ENCODE peak calls at places on chromosomes 4 and X, in five cellular contexts. S is GM12878, G is esophagus muscularis mucosa, C is heart left ventricle, I is spleen. X is an unnamed sample.

GRCh38 chrX:132257116-132257515 is 37.9 kb upstream of the RAP2C start:
- DNase-seq in C (no peak), I (no peak), G (no peak), S (no peak), X (no peak)

GRCh38 chrX:81261576-81261975 is 59.7 kb downstream of the SH3BGRL start:
- DNase-seq in S (no peak), I (no peak), C (no peak), G (no peak), X (no peak)

GRCh38 chr4:72567821-72568620 is 1.0 kb downstream of the ADAMTS3 start:
- DNase-seq in C (peak), S (no peak), I (peak), G (peak), X (peak)

GRCh38 chr4:14308229-14308651 is 680.7 kb upstream of the BOD1L1 start:
- DNase-seq in G (no peak), C (no peak), S (no peak), I (no peak), X (no peak)

GRCh38 chr4:136748777-136749176 is 783.5 kb downstream of the PCDH18 start:
- DNase-seq in C (no peak), S (no peak), G (no peak), I (no peak), X (no peak)

GRCh38 chrX:38806875-38807601 is 5.8 kb downstream of the MID1IP1 start:
- DNase-seq in S (no peak), C (no peak), G (no peak), I (no peak), X (no peak)

GRCh38 chrX:9610774-9611392 is 146.0 kb downstream of the TBL1X start:
- DNase-seq in S (no peak), I (no peak), C (no peak), G (no peak), X (no peak)

GRCh38 chr4:166838975-166839614 is 395.2 kb downstream of the SPOCK3 start:
- DNase-seq in C (no peak), I (no peak), G (no peak), S (peak), X (no peak)

GRCh38 chr4:5863461-5864113 is 29.3 kb downstream of the CRMP1 start:
- DNase-seq in G (no peak), S (no peak), I (no peak), C (no peak), X (peak)

GRCh38 chr4:7291372-7292135 is 99.2 kb downstream of the SORCS2 start:
- DNase-seq in G (no peak), S (no peak), C (peak), I (no peak), X (no peak)

GRCh38 chrX:49266536-49267445 is 2.3 kb upstream of the FOXP3 start:
- DNase-seq in C (no peak), G (no peak), I (peak), S (no peak), X (no peak)

GRCh38 chrX:150372756-150373155 is 9.6 kb downstream of the MAMLD1 start:
- DNase-seq in S (no peak), C (no peak), G (no peak), I (no peak), X (no peak)

GRCh38 chrX:50903387-50904027 is 7.0 kb upstream of the BMP15 start:
- DNase-seq in G (no peak), S (no peak), I (no peak), C (no peak), X (peak)

GRCh38 chr4:83109480-83110221 is 4.9 kb downstream of the PLAC8 start:
- DNase-seq in S (no peak), I (peak), G (no peak), C (peak), X (no peak)

GRCh38 chr4:17812801-17813200 is 2.0 kb downstream of the NCAPG start:
- DNase-seq in I (no peak), G (no peak), C (no peak), S (no peak), X (no peak)

GRCh38 chr4:7156273-7157139 is 35.8 kb upstream of the SORCS2 start:
- DNase-seq in G (no peak), I (peak), S (no peak), C (peak), X (no peak)

GRCh38 chr4:4610672-4611071 is 68.8 kb upstream of the STX18 start:
- DNase-seq in G (no peak), S (no peak), C (no peak), I (no peak), X (no peak)

GRCh38 chr4:30208731-30209435 is 511.3 kb upstream of the PCDH7 start:
- DNase-seq in C (no peak), I (no peak), S (no peak), G (no peak), X (no peak)

GRCh38 chr4:186296481-186296880 is 30.5 kb downstream of the F11 start:
- DNase-seq in S (no peak), G (no peak), C (no peak), I (no peak), X (no peak)

GRCh38 chrX:119763175-119763574 is 4.8 kb downstream of the SOWAHD start:
- DNase-seq in C (no peak), S (no peak), G (no peak), I (no peak), X (peak)

GRCh38 chr4:921830-922331 is 10.2 kb downstream of the GAK start:
- DNase-seq in I (peak), G (no peak), C (no peak), S (peak), X (no peak)

GRCh38 chrX:67784712-67785111 is 240.9 kb downstream of the AR start:
- DNase-seq in S (no peak), C (no peak), G (no peak), I (no peak), X (no peak)

GRCh38 chr4:10587296-10587695 is 97.3 kb downstream of the CLNK start:
- DNase-seq in I (no peak), C (no peak), G (no peak), S (no peak), X (no peak)

GRCh38 chrX:139298437-139298836 is 232.1 kb upstream of the F9 start:
- DNase-seq in G (no peak), I (no peak), S (no peak), C (no peak), X (no peak)

GRCh38 chr4:13947921-13948320 is 320.4 kb upstream of the BOD1L1 start:
- DNase-seq in C (no peak), G (no peak), I (no peak), S (no peak), X (no peak)

GRCh38 chrX:136147320-136147901 is at the start of gene FHL1:
- DNase-seq in C (peak), S (no peak), G (no peak), I (peak), X (peak)

GRCh38 chrX:153963546-153963945 is 8.1 kb downstream of the HCFC1 start:
- DNase-seq in S (no peak), I (peak), C (no peak), G (no peak), X (no peak)

GRCh38 chrX:71936632-71937031 is 26.0 kb downstream of the NHSL2 start:
- DNase-seq in S (no peak), I (no peak), C (no peak), G (no peak), X (no peak)

GRCh38 chr4:165994706-165995105 is 121.7 kb downstream of the TLL1 start:
- DNase-seq in G (no peak), S (no peak), I (no peak), C (no peak), X (no peak)

GRCh38 chr4:76308548-76308947 is 2.0 kb downstream of the STBD1 start:
- DNase-seq in G (no peak), I (no peak), C (peak), S (no peak), X (no peak)

GRCh38 chrX:38701073-38701472 is 100.2 kb upstream of the MID1IP1 start:
- DNase-seq in I (no peak), G (no peak), S (no peak), C (no peak), X (no peak)

GRCh38 chrX:57677132-57677858 is 2.8 kb downstream of the NLRP2B start:
- DNase-seq in G (no peak), I (no peak), S (no peak), C (no peak), X (no peak)

GRCh38 chrX:152830312-152831305 is at the start of the genes CETN2 and NSDHL:
- DNase-seq in C (peak), I (peak), S (peak), G (peak), X (peak)
- TF ChIP-seq POLR2A in C (peak), I (no peak), S (peak), G (no peak), X (peak)

GRCh38 chr4:123819362-123820035 is 422.9 kb downstream of the SPRY1 start:
- DNase-seq in C (no peak), S (no peak), I (no peak), G (no peak), X (no peak)

GRCh38 chr4:123816462-123816861 is 419.9 kb downstream of the SPRY1 start:
- DNase-seq in I (no peak), G (no peak), C (no peak), S (no peak), X (no peak)

GRCh38 chr4:123813901-123814300 is 417.3 kb downstream of the SPRY1 start:
- DNase-seq in I (no peak), G (no peak), C (no peak), S (no peak), X (no peak)

GRCh38 chr4:123821861-123822260 is 425.3 kb downstream of the SPRY1 start:
- DNase-seq in S (no peak), I (no peak), C (no peak), G (no peak), X (no peak)

DNA sequence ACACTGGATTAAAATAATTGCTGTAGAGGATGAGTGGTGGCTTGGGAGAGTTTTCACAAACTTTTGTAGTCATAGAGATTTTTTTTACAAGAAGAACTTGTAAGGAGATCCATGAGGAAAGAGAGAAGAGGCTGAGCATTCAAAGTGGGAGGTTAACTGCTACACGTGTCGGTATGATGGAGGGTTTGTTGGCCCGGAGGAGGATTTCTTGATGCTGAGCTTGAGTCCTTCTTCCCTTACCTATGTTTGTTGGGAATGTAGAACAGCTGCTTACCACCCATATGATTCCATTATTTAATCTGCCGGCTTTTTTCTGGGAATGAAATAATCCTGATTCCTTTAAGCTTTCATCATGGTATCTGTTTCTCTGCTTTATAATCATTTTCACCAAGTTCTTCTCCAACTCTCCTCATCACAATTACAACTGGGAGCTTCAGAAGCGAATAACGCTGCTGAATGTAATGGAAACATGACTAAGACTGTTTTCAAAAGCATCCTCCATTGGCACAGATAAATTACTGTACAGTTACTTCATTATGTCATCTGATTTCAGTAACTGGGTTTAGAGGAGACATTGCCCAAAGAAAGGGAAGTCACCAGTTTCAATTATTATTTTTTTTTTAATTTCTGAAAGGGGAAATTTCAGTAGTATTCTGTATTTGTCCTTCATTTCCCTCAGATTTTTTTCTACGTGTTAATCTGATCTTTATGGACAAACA is 420.5 kb downstream of the SPRY1 start:
- DNase-seq in C (no peak), G (no peak), I (no peak), S (no peak), X (no peak)
- TF ChIP-seq POLR2A in C (no peak), G (no peak), I (no peak), S (no peak), X (no peak)

GRCh38 chr4:88378691-88379559 is at the start of gene HERC6:
- DNase-seq in I (peak), C (peak), G (no peak), S (peak), X (peak)
- TF ChIP-seq POLR2A in I (no peak), C (no peak), G (no peak), S (peak), X (peak)

GRCh38 chrX:129981207-129981553 is 1.3 kb upstream of the BCORL1 start:
- DNase-seq in G (no peak), C (no peak), I (no peak), S (no peak), X (no peak)

GRCh38 chrX:129984196-129984962 is 1.9 kb downstream of the BCORL1 start:
- DNase-seq in I (peak), S (no peak), C (peak), G (no peak), X (peak)

GRCh38 chrX:129981752-129982299 is 609 bp upstream of the BCORL1 start:
- DNase-seq in G (no peak), I (no peak), S (no peak), C (peak), X (no peak)

GRCh38 chrX:129983575-129984131 is 1.2 kb downstream of the BCORL1 start:
- DNase-seq in I (peak), G (no peak), S (no peak), C (peak), X (peak)

GRCh38 chrX:129982300-129983246 is at the start of gene BCORL1:
- DNase-seq in S (peak), I (peak), C (peak), G (peak), X (peak)
- TF ChIP-seq POLR2A in S (peak), I (peak), C (peak), G (peak), X (peak)

X was measured in H54.